ENCODE peak calls at places on chromosomes 16 and 17, in seven cellular contexts. H is WTC11; A is HFF-Myc; Y is fibroblast of lung; K is CD8-positive, alpha-beta T cell; X is mucosa of descending colon; P is IMR-90. N is an unnamed sample.

GRCh38 chr16:61324044-61324443 is 712.2 kb downstream of the CDH8 start:
- DNase-seq in Y (no peak), X (no peak), A (no peak), H (no peak), P (no peak), K (no peak), N (no peak)

GRCh38 chr17:75684924-75685323 is 17.8 kb downstream of the SAP30BP start:
- DNase-seq in X (no peak), Y (no peak), P (no peak), K (no peak), A (no peak), H (no peak), N (peak; percentile 81)

GRCh38 chr16:87840462-87840978 is 28.8 kb downstream of the SLC7A5 start:
- DNase-seq in P (no peak), A (no peak), H (no peak), Y (no peak), K (no peak), X (no peak), N (no peak)

GRCh38 chr17:76714822-76715461 is 4.2 kb upstream of the MXRA7 start:
- DNase-seq in K (peak; percentile 87), Y (peak; percentile 63), H (peak; percentile 73), P (peak; percentile 59), X (no peak), A (no peak), N (no peak)

GRCh38 chr17:78416791-78417530 is 38.5 kb downstream of the PGS1 start:
- DNase-seq in P (no peak), H (no peak), Y (peak; percentile 47), A (no peak), K (no peak), X (no peak), N (no peak)

GRCh38 chr17:5832886-5833285 is 237.3 kb upstream of the WSCD1 start:
- DNase-seq in Y (peak; percentile 14), A (peak; percentile 68), P (peak; percentile 83), K (no peak), H (no peak), X (no peak), N (no peak)

GRCh38 chr17:27218719-27219488 is 75.0 kb upstream of the WSB1 start:
- DNase-seq in K (no peak), X (no peak), P (no peak), Y (no peak), H (no peak), A (no peak), N (no peak)

GRCh38 chr16:68289202-68289601 is 21.5 kb downstream of the SLC7A6OS start:
- DNase-seq in Y (no peak), X (no peak), P (no peak), A (no peak), K (no peak), H (no peak), N (no peak)

GRCh38 chr17:46081018-46081320 is 81.9 kb downstream of the STH start:
- DNase-seq in P (no peak), H (no peak), Y (no peak), X (no peak), A (no peak), K (no peak), N (no peak)

GRCh38 chr17:34579979-34580684 is 750 bp downstream of the TMEM132E start:
- DNase-seq in A (no peak), H (peak; percentile 50), X (no peak), K (no peak), Y (no peak), P (no peak), N (no peak)

GRCh38 chr16:89408315-89408714 is 82.0 kb downstream of the ANKRD11 start:
- DNase-seq in K (no peak), H (no peak), A (no peak), P (no peak), X (no peak), Y (no peak), N (no peak)

GRCh38 chr17:61583242-61583641 is 7.8 kb downstream of the NACA2 start:
- DNase-seq in K (no peak), A (peak; percentile 76), Y (peak; percentile 77), H (no peak), X (no peak), P (peak; percentile 83), N (no peak)
- TF ChIP-seq CTCF in K (peak; percentile 19), A (peak; percentile 25), Y (peak; percentile 9), H (no peak), X (no peak), P (peak; percentile 45), N (peak; percentile 77)

GRCh38 chr17:7992516-7992915 is 9.9 kb upstream of the GUCY2D start:
- DNase-seq in K (no peak), X (no peak), P (peak; percentile 62), A (no peak), H (no peak), Y (no peak), N (no peak)

GRCh38 chr17:7988750-7989178 is 13.7 kb upstream of the GUCY2D start:
- DNase-seq in H (no peak), Y (peak; percentile 90), P (peak; percentile 86), K (no peak), X (no peak), A (peak; percentile 90), N (no peak)

GRCh38 chr17:7992924-7993323 is 9.5 kb upstream of the GUCY2D start:
- DNase-seq in X (no peak), H (no peak), A (no peak), P (no peak), K (no peak), Y (no peak), N (no peak)

GRCh38 chr17:7987112-7987893 is 15.1 kb upstream of the GUCY2D start:
- DNase-seq in K (no peak), A (no peak), Y (no peak), H (no peak), P (peak; percentile 27), X (no peak), N (no peak)

GRCh38 chr17:7989781-7990655 is 12.4 kb upstream of the GUCY2D start:
- DNase-seq in K (peak; percentile 99), X (peak; percentile 88), H (peak; percentile 97), Y (peak; percentile 56), A (no peak), P (peak; percentile 44), N (no peak)
- TF ChIP-seq CTCF in K (peak; percentile 85), X (peak; percentile 97), H (peak; percentile 90), Y (peak; percentile 95), A (peak; percentile 95), P (peak; percentile 81), N (peak; percentile 98)

GRCh38 chr17:1090454-1091189 is 89.2 kb downstream of the ABR start:
- DNase-seq in Y (no peak), H (no peak), A (no peak), P (no peak), X (no peak), K (no peak), N (no peak)
- TF ChIP-seq CTCF in Y (no peak), H (no peak), A (no peak), P (no peak), X (no peak), K (no peak), N (no peak)

DNA sequence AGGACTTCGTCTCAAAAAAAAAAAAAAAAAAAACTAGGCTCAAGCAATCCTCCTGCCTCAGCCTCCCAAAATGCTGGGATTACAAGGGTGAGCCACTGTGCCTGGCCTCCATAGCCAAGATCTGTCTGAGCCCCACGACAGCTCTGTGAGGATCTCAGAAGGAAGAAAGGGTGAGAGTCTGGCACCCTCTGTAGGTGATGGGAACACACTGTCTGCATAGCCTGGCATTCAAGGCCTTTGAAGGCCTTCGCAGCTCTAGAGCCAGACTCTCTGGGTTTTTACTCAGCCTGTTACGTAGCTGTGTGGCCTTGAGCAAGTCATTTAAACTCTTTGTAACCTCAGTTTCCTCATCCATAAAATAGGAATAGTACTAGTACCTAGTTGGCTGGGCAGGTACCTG is 6.3 kb upstream of the XPO6 start:
- DNase-seq in P (peak; percentile 52), Y (peak; percentile 54), K (peak; percentile 77), H (peak; percentile 30), A (no peak), X (no peak), N (no peak)
- TF ChIP-seq CTCF in P (peak; percentile 57), Y (peak; percentile 44), K (peak; percentile 66), H (no peak), A (peak; percentile 49), X (no peak), N (peak; percentile 77)

DNA sequence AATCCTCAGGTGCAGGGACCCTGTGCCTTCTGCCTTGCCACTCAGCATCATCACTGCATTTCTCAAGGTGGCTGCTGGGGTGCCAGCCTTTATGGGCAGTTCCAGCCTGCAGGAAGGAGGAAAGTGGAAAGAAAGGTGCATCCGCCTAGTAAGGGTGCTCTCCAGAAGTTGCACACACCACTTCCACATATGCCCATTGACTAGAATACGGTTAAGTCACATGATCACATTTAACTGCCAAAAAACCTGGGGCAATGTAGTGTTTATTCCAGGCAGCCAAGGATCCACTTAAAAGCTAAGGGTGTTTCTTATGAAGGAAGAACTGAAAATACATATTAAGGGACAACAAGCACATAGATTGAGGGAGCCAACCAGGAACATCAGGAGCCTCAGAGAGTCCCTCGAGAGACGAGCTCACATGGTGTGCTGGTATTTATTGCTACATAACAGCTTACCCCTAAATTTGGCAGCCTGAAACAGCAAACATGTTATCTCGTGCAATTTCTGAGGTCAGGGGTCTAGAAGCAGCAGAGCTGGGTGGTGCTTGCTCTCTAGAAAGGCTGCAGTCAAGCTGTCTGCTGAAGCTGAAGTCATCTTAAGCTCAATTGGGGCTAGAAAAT is 52.0 kb upstream of the MMP2 start:
- DNase-seq in Y (no peak), H (no peak), K (no peak), X (no peak), A (no peak), P (no peak), N (no peak)
- TF ChIP-seq CTCF in Y (no peak), H (no peak), K (no peak), X (no peak), A (no peak), P (no peak), N (no peak)